ENCODE peak calls at places on chromosomes 12 and 14, in four cellular contexts. B, Z, V and Q are unnamed samples.

GRCh38 chr12:30329281-30329680 is 366.4 kb downstream of the IPO8 start:
- DNase-seq in B (no peak), Z (no peak), V (no peak), Q (peak)

GRCh38 chr14:100616854-100617714 is 29.9 kb upstream of the BEGAIN start:
- DNase-seq in B (no peak), Z (no peak), V (no peak), Q (no peak)

GRCh38 chr14:75650253-75651058 is 10.2 kb downstream of the ERG28 start:
- DNase-seq in B (no peak), Z (no peak), V (no peak), Q (no peak)

GRCh38 chr14:59510001-59510400 is 25.7 kb downstream of the JKAMP start:
- DNase-seq in B (no peak), Z (no peak), V (no peak), Q (no peak)

GRCh38 chr12:19692091-19692490 is 252.8 kb downstream of the AEBP2 start:
- DNase-seq in B (no peak), Z (no peak), V (no peak), Q (no peak)

GRCh38 chr12:20369164-20370000 is 1.0 kb downstream of the PDE3A start:
- DNase-seq in B (no peak), Z (no peak), V (no peak), Q (peak)

GRCh38 chr12:33472299-33472698 is 32.7 kb upstream of the SYT10 start:
- DNase-seq in B (no peak), Z (no peak), V (no peak), Q (no peak)

GRCh38 chr12:6872073-6873048 is 742 bp downstream of the SPSB2 start:
- DNase-seq in B (peak), Z (no peak), V (peak), Q (peak)

GRCh38 chr12:3090238-3091029 is 13.3 kb downstream of the TSPAN9 start:
- DNase-seq in B (no peak), Z (no peak), V (no peak), Q (no peak)

GRCh38 chr12:116542345-116542950 is 16.7 kb upstream of the MAP1LC3B2 start:
- DNase-seq in B (no peak), Z (no peak), V (no peak), Q (no peak)

GRCh38 chr14:77088219-77088618 is 9.8 kb upstream of the CIPC start:
- DNase-seq in B (no peak), Z (no peak), V (no peak), Q (no peak)

GRCh38 chr14:54658836-54659235 is 91.9 kb downstream of the SAMD4A start:
- DNase-seq in B (no peak), Z (no peak), V (no peak), Q (no peak)

GRCh38 chr12:64189530-64189929 is 32.6 kb downstream of the KICS2 start:
- DNase-seq in B (no peak), Z (no peak), V (no peak), Q (no peak)

GRCh38 chr12:3137814-3138445 is 60.8 kb downstream of the TSPAN9 start:
- DNase-seq in B (no peak), Z (no peak), V (no peak), Q (no peak)

GRCh38 chr12:120534203-120534702 is at the start of gene RNF10:
- DNase-seq in B (peak), Z (peak), V (peak), Q (peak)

GRCh38 chr12:11711675-11712327 is 62.3 kb downstream of the ETV6 start:
- DNase-seq in B (no peak), Z (no peak), V (no peak), Q (peak)

GRCh38 chr14:80054020-80054419 is 157.3 kb downstream of the DIO2 start:
- DNase-seq in B (no peak), Z (no peak), V (no peak), Q (no peak)

GRCh38 chr14:52272375-52272774 is 4.9 kb downstream of the PTGDR start:
- DNase-seq in B (no peak), Z (no peak), V (no peak), Q (peak)

GRCh38 chr12:57902371-57903042 is 38.9 kb upstream of the ATP23 start:
- DNase-seq in B (no peak), Z (no peak), V (no peak), Q (no peak)

GRCh38 chr12:132491761-132492378 is 1.9 kb downstream of the FBRSL1 start:
- DNase-seq in B (no peak), Z (no peak), V (no peak), Q (no peak)

GRCh38 chr14:52443506-52443905 is 108.8 kb downstream of the TXNDC16 start:
- DNase-seq in B (no peak), Z (no peak), V (no peak), Q (no peak)

GRCh38 chr12:865614-866013 is 83.9 kb downstream of the RAD52 start:
- DNase-seq in B (no peak), Z (no peak), V (no peak), Q (no peak)

GRCh38 chr12:117807355-117807754 is 161.4 kb downstream of the KSR2 start:
- DNase-seq in B (no peak), Z (no peak), V (no peak), Q (no peak)

GRCh38 chr14:23577710-23578392 is 739 bp downstream of the JPH4 start:
- DNase-seq in B (no peak), Z (no peak), V (no peak), Q (no peak)

GRCh38 chr14:58280954-58281787 is 17.2 kb upstream of the ARID4A start:
- DNase-seq in B (no peak), Z (no peak), V (no peak), Q (peak)

GRCh38 chr14:45249847-45250575 is 3.0 kb downstream of the MIS18BP1 start:
- DNase-seq in B (no peak), Z (no peak), V (no peak), Q (peak)

GRCh38 chr14:77040995-77041744 is 12.7 kb upstream of the IRF2BPL start:
- DNase-seq in B (no peak), Z (no peak), V (no peak), Q (no peak)

GRCh38 chr14:28294834-28295440 is 471.6 kb upstream of the FOXG1 start:
- DNase-seq in B (no peak), Z (peak), V (no peak), Q (no peak)

GRCh38 chr14:105710119-105711057 is 184.0 kb downstream of the TMEM121 start:
- DNase-seq in B (no peak), Z (no peak), V (no peak), Q (no peak)

GRCh38 chr14:52692248-52692962 is 3.0 kb downstream of the ERO1A start:
- DNase-seq in B (no peak), Z (no peak), V (no peak), Q (peak)

GRCh38 chr12:101992091-101992490 is 69.7 kb downstream of the WASHC3 start:
- DNase-seq in B (no peak), Z (no peak), V (no peak), Q (peak)

GRCh38 chr12:52837781-52838736 is 3.9 kb upstream of the KRT79 start:
- DNase-seq in B (no peak), Z (no peak), V (no peak), Q (peak)

GRCh38 chr12:81759215-81759991 is at the start of gene PPFIA2:
- DNase-seq in B (no peak), Z (no peak), V (peak), Q (peak)

GRCh38 chr12:83477289-83477688 is 790.6 kb downstream of the TMTC2 start:
- DNase-seq in B (no peak), Z (no peak), V (no peak), Q (no peak)

GRCh38 chr12:31491819-31492598 is 98.9 kb downstream of the DENND5B start:
- DNase-seq in B (no peak), Z (no peak), V (no peak), Q (peak)

GRCh38 chr12:32039341-32039740 is 67.3 kb upstream of the BICD1 start:
- DNase-seq in B (no peak), Z (no peak), V (no peak), Q (peak)

GRCh38 chr12:57623811-57624390 is 9.1 kb downstream of the B4GALNT1 start:
- DNase-seq in B (no peak), Z (no peak), V (no peak), Q (no peak)

GRCh38 chr14:36313898-36314297 is 6.5 kb downstream of the MBIP start:
- DNase-seq in B (no peak), Z (no peak), V (no peak), Q (no peak)

GRCh38 chr12:50196537-50196936 is 29.4 kb upstream of the CERS5 start:
- DNase-seq in B (no peak), Z (no peak), V (no peak), Q (no peak)